ENCODE peak calls at places on chromosomes 2 and 18, in nine cellular contexts. One of them, this sample, is unnamed.

GRCh38 chr2:23146011-23146410 is 239.0 kb upstream of the KLHL29 start:
- DNase-seq in WTC11: no peak
- DNase-seq in B cell: no peak
- DNase-seq in lower leg skin: no peak
- DNase-seq in bronchial epithelial cell: no peak
- DNase-seq in uterus: no peak
- DNase-seq in HFFc6: no peak
- DNase-seq in BJ: no peak
- DNase-seq in HepG2: no peak
- DNase-seq in this sample: no peak

GRCh38 chr2:107810734-107811133 is 16.0 kb upstream of the RGPD4 start:
- DNase-seq in HFFc6: no peak
- DNase-seq in lower leg skin: no peak
- DNase-seq in BJ: no peak
- DNase-seq in bronchial epithelial cell: no peak
- DNase-seq in WTC11: no peak
- DNase-seq in B cell: no peak
- DNase-seq in uterus: no peak
- DNase-seq in HepG2: no peak
- DNase-seq in this sample: no peak

GRCh38 chr2:168203762-168204693 is 43.4 kb downstream of the STK39 start:
- DNase-seq in uterus: no peak
- DNase-seq in BJ: no peak
- DNase-seq in WTC11: peak; percentile 38
- DNase-seq in B cell: no peak
- DNase-seq in lower leg skin: no peak
- DNase-seq in HFFc6: no peak
- DNase-seq in bronchial epithelial cell: no peak
- DNase-seq in HepG2: no peak
- DNase-seq in this sample: no peak

GRCh38 chr2:172864182-172864581 is 128.5 kb downstream of the RAPGEF4 start:
- DNase-seq in HFFc6: no peak
- DNase-seq in BJ: no peak
- DNase-seq in bronchial epithelial cell: peak; percentile 42
- DNase-seq in lower leg skin: no peak
- DNase-seq in uterus: peak; percentile 38
- DNase-seq in HepG2: peak; percentile 13
- DNase-seq in WTC11: peak; percentile 81
- DNase-seq in B cell: peak; percentile 3
- DNase-seq in this sample: peak; percentile 36

GRCh38 chr18:57807336-57808117 is 4.4 kb upstream of the ATP8B1 start:
- DNase-seq in lower leg skin: no peak
- DNase-seq in HFFc6: peak; percentile 67
- DNase-seq in B cell: no peak
- DNase-seq in bronchial epithelial cell: no peak
- DNase-seq in HepG2: no peak
- DNase-seq in uterus: no peak
- DNase-seq in BJ: peak; percentile 91
- DNase-seq in WTC11: no peak
- DNase-seq in this sample: no peak

GRCh38 chr2:15748736-15749323 is 157.2 kb downstream of the DDX1 start:
- DNase-seq in WTC11: peak; percentile 86
- DNase-seq in B cell: no peak
- DNase-seq in lower leg skin: peak; percentile 70
- DNase-seq in BJ: no peak
- DNase-seq in HFFc6: no peak
- DNase-seq in HepG2: peak; percentile 62
- DNase-seq in bronchial epithelial cell: peak; percentile 28
- DNase-seq in uterus: no peak
- DNase-seq in this sample: peak; percentile 59

GRCh38 chr2:215552144-215552580 is 116.3 kb upstream of the FN1 start:
- DNase-seq in lower leg skin: no peak
- DNase-seq in WTC11: no peak
- DNase-seq in B cell: no peak
- DNase-seq in HepG2: peak; percentile 95
- DNase-seq in BJ: no peak
- DNase-seq in uterus: no peak
- DNase-seq in HFFc6: no peak
- DNase-seq in bronchial epithelial cell: no peak
- DNase-seq in this sample: no peak

GRCh38 chr18:58216071-58216471 is 172.0 kb downstream of the NEDD4L start:
- DNase-seq in BJ: no peak
- DNase-seq in bronchial epithelial cell: peak; percentile 59
- DNase-seq in uterus: peak; percentile 36
- DNase-seq in WTC11: peak; percentile 43
- DNase-seq in HFFc6: no peak
- DNase-seq in HepG2: no peak
- DNase-seq in lower leg skin: no peak
- DNase-seq in B cell: no peak
- DNase-seq in this sample: no peak

GRCh38 chr2:162085090-162085891 is 11.3 kb upstream of the DPP4 start:
- DNase-seq in uterus: no peak
- DNase-seq in BJ: peak; percentile 88
- DNase-seq in HepG2: peak; percentile 85
- DNase-seq in WTC11: no peak
- DNase-seq in B cell: no peak
- DNase-seq in lower leg skin: no peak
- DNase-seq in HFFc6: peak; percentile 89
- DNase-seq in bronchial epithelial cell: peak; percentile 74
- DNase-seq in this sample: no peak

GRCh38 chr18:49747876-49748275 is 65.5 kb downstream of the ACAA2 start:
- DNase-seq in WTC11: no peak
- DNase-seq in HepG2: no peak
- DNase-seq in uterus: no peak
- DNase-seq in BJ: peak; percentile 17
- DNase-seq in HFFc6: peak; percentile 24
- DNase-seq in B cell: no peak
- DNase-seq in bronchial epithelial cell: no peak
- DNase-seq in lower leg skin: peak; percentile 53
- DNase-seq in this sample: no peak

GRCh38 chr2:157838442-157839161 is 37.5 kb downstream of the ACVR1 start:
- DNase-seq in BJ: no peak
- DNase-seq in HepG2: peak; percentile 88
- DNase-seq in uterus: no peak
- DNase-seq in B cell: no peak
- DNase-seq in WTC11: no peak
- DNase-seq in HFFc6: peak; percentile 66
- DNase-seq in bronchial epithelial cell: peak; percentile 85
- DNase-seq in lower leg skin: no peak
- DNase-seq in this sample: no peak

GRCh38 chr2:143489135-143489534 is 359.9 kb downstream of the ARHGAP15 start:
- DNase-seq in BJ: peak; percentile 43
- DNase-seq in B cell: no peak
- DNase-seq in HFFc6: peak; percentile 90
- DNase-seq in HepG2: no peak
- DNase-seq in lower leg skin: no peak
- DNase-seq in WTC11: no peak
- DNase-seq in uterus: no peak
- DNase-seq in bronchial epithelial cell: peak; percentile 50
- DNase-seq in this sample: no peak

GRCh38 chr2:98348066-98348561 is 1.9 kb downstream of the CNGA3 start:
- DNase-seq in lower leg skin: no peak
- DNase-seq in HepG2: no peak
- DNase-seq in HFFc6: peak; percentile 48
- DNase-seq in bronchial epithelial cell: no peak
- DNase-seq in WTC11: peak; percentile 67
- DNase-seq in uterus: no peak
- DNase-seq in B cell: peak; percentile 16
- DNase-seq in BJ: no peak
- DNase-seq in this sample: peak; percentile 23

GRCh38 chr2:241218131-241219029 is 29.9 kb downstream of the ANO7 start:
- DNase-seq in bronchial epithelial cell: peak; percentile 23
- DNase-seq in B cell: peak; percentile 71
- DNase-seq in WTC11: peak; percentile 69
- DNase-seq in lower leg skin: no peak
- DNase-seq in uterus: peak; percentile 59
- DNase-seq in HepG2: peak; percentile 68
- DNase-seq in HFFc6: no peak
- DNase-seq in BJ: no peak
- DNase-seq in this sample: peak; percentile 80

GRCh38 chr2:155223781-155224406 is 525.4 kb downstream of the KCNJ3 start:
- DNase-seq in HepG2: peak; percentile 15
- DNase-seq in uterus: no peak
- DNase-seq in HFFc6: no peak
- DNase-seq in lower leg skin: no peak
- DNase-seq in BJ: no peak
- DNase-seq in WTC11: no peak
- DNase-seq in B cell: no peak
- DNase-seq in bronchial epithelial cell: peak; percentile 7
- DNase-seq in this sample: peak; percentile 20

GRCh38 chr18:58228762-58229161 is 184.7 kb downstream of the NEDD4L start:
- DNase-seq in lower leg skin: no peak
- DNase-seq in uterus: no peak
- DNase-seq in bronchial epithelial cell: no peak
- DNase-seq in HepG2: no peak
- DNase-seq in HFFc6: no peak
- DNase-seq in WTC11: peak; percentile 34
- DNase-seq in BJ: no peak
- DNase-seq in B cell: no peak
- DNase-seq in this sample: no peak

GRCh38 chr2:28175028-28175427 is 217.6 kb upstream of the FOSL2 start:
- DNase-seq in BJ: no peak
- DNase-seq in uterus: no peak
- DNase-seq in WTC11: peak; percentile 28
- DNase-seq in bronchial epithelial cell: no peak
- DNase-seq in lower leg skin: no peak
- DNase-seq in B cell: no peak
- DNase-seq in HepG2: peak; percentile 48
- DNase-seq in HFFc6: no peak
- DNase-seq in this sample: no peak

GRCh38 chr2:75920721-75921551 is 210.2 kb upstream of the GCFC2 start:
- DNase-seq in B cell: no peak
- DNase-seq in BJ: no peak
- DNase-seq in uterus: no peak
- DNase-seq in HepG2: no peak
- DNase-seq in bronchial epithelial cell: no peak
- DNase-seq in HFFc6: no peak
- DNase-seq in lower leg skin: no peak
- DNase-seq in WTC11: no peak
- DNase-seq in this sample: no peak

GRCh38 chr2:233145726-233146125 is 85.6 kb downstream of the INPP5D start:
- DNase-seq in lower leg skin: no peak
- DNase-seq in WTC11: no peak
- DNase-seq in HFFc6: no peak
- DNase-seq in BJ: no peak
- DNase-seq in B cell: no peak
- DNase-seq in uterus: no peak
- DNase-seq in HepG2: no peak
- DNase-seq in bronchial epithelial cell: no peak
- DNase-seq in this sample: no peak

GRCh38 chr18:57789105-57789504 is 14.0 kb downstream of the ATP8B1 start:
- DNase-seq in uterus: no peak
- DNase-seq in HFFc6: peak; percentile 38
- DNase-seq in B cell: no peak
- DNase-seq in BJ: no peak
- DNase-seq in HepG2: no peak
- DNase-seq in bronchial epithelial cell: peak; percentile 49
- DNase-seq in lower leg skin: no peak
- DNase-seq in WTC11: no peak
- DNase-seq in this sample: no peak

GRCh38 chr2:73366060-73366459 is 19.6 kb upstream of the ALMS1 start:
- DNase-seq in lower leg skin: no peak
- DNase-seq in uterus: no peak
- DNase-seq in WTC11: no peak
- DNase-seq in BJ: no peak
- DNase-seq in HepG2: no peak
- DNase-seq in bronchial epithelial cell: peak; percentile 11
- DNase-seq in B cell: no peak
- DNase-seq in HFFc6: no peak
- DNase-seq in this sample: no peak

GRCh38 chr2:73356097-73356496 is 29.5 kb upstream of the ALMS1 start:
- DNase-seq in lower leg skin: no peak
- DNase-seq in BJ: no peak
- DNase-seq in bronchial epithelial cell: no peak
- DNase-seq in WTC11: no peak
- DNase-seq in uterus: no peak
- DNase-seq in B cell: no peak
- DNase-seq in HepG2: no peak
- DNase-seq in HFFc6: no peak
- DNase-seq in this sample: no peak

GRCh38 chr2:73359915-73360697 is 25.5 kb upstream of the ALMS1 start:
- DNase-seq in BJ: no peak
- DNase-seq in B cell: no peak
- DNase-seq in uterus: no peak
- DNase-seq in HepG2: no peak
- DNase-seq in WTC11: no peak
- DNase-seq in bronchial epithelial cell: peak; percentile 7
- DNase-seq in lower leg skin: no peak
- DNase-seq in HFFc6: no peak
- DNase-seq in this sample: no peak
- TF ChIP-seq CTCF in BJ: peak; percentile 38
- TF ChIP-seq CTCF in B cell: peak; percentile 38
- TF ChIP-seq CTCF in uterus: no peak
- TF ChIP-seq CTCF in HepG2: peak; percentile 52
- TF ChIP-seq CTCF in WTC11: peak; percentile 14
- TF ChIP-seq CTCF in bronchial epithelial cell: peak; percentile 33
- TF ChIP-seq CTCF in lower leg skin: no peak
- TF ChIP-seq CTCF in HFFc6: peak; percentile 70
- TF ChIP-seq CTCF in this sample: peak; percentile 31

GRCh38 chr2:192749606-192750200 is 555.0 kb upstream of the TMEFF2 start:
- DNase-seq in bronchial epithelial cell: peak; percentile 20
- DNase-seq in lower leg skin: no peak
- DNase-seq in HFFc6: no peak
- DNase-seq in uterus: no peak
- DNase-seq in WTC11: no peak
- DNase-seq in BJ: no peak
- DNase-seq in B cell: no peak
- DNase-seq in HepG2: peak; percentile 9
- DNase-seq in this sample: no peak
- TF ChIP-seq CTCF in bronchial epithelial cell: peak; percentile 36
- TF ChIP-seq CTCF in lower leg skin: no peak
- TF ChIP-seq CTCF in HFFc6: no peak
- TF ChIP-seq CTCF in uterus: no peak
- TF ChIP-seq CTCF in WTC11: no peak
- TF ChIP-seq CTCF in BJ: no peak
- TF ChIP-seq CTCF in B cell: no peak
- TF ChIP-seq CTCF in HepG2: peak; percentile 49
- TF ChIP-seq CTCF in this sample: no peak

GRCh38 chr18:55088561-55088960 is 129.3 kb upstream of the CCDC68 start:
- DNase-seq in B cell: no peak
- DNase-seq in bronchial epithelial cell: no peak
- DNase-seq in lower leg skin: no peak
- DNase-seq in uterus: no peak
- DNase-seq in BJ: no peak
- DNase-seq in WTC11: no peak
- DNase-seq in HFFc6: no peak
- DNase-seq in HepG2: no peak
- DNase-seq in this sample: no peak
- TF ChIP-seq CTCF in B cell: no peak
- TF ChIP-seq CTCF in bronchial epithelial cell: no peak
- TF ChIP-seq CTCF in lower leg skin: no peak
- TF ChIP-seq CTCF in uterus: no peak
- TF ChIP-seq CTCF in BJ: no peak
- TF ChIP-seq CTCF in WTC11: no peak
- TF ChIP-seq CTCF in HFFc6: no peak
- TF ChIP-seq CTCF in HepG2: no peak
- TF ChIP-seq CTCF in this sample: no peak

DNA sequence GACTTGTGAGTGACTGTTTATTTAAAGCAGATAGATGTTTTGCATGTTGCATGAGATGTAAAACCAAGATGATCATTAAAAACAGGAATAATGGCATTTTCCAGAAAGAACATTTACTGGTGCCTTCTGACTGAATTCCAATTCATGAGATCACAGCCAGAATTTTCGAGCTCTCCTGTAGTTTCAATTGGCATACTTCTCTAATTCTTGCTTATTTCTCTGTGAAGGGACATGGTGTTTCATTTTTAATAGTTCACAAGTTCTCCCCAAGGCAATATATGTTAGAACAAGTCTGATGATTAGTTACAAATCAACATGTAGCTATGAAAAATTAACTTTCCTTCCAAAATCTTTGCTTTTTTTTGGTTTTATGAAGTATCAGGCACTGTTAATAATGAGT is 105.7 kb downstream of the PDE1A start:
- DNase-seq in bronchial epithelial cell: no peak
- DNase-seq in WTC11: no peak
- DNase-seq in B cell: no peak
- DNase-seq in lower leg skin: no peak
- DNase-seq in BJ: no peak
- DNase-seq in uterus: no peak
- DNase-seq in HepG2: no peak
- DNase-seq in HFFc6: no peak
- DNase-seq in this sample: no peak
- TF ChIP-seq CTCF in bronchial epithelial cell: no peak
- TF ChIP-seq CTCF in WTC11: no peak
- TF ChIP-seq CTCF in B cell: no peak
- TF ChIP-seq CTCF in lower leg skin: no peak
- TF ChIP-seq CTCF in BJ: no peak
- TF ChIP-seq CTCF in uterus: no peak
- TF ChIP-seq CTCF in HepG2: no peak
- TF ChIP-seq CTCF in HFFc6: no peak
- TF ChIP-seq CTCF in this sample: no peak

This sample was measured in GM13977.